ENCODE peak calls at places on chromosomes 4 and X, in six cellular contexts. S is T47D; D is activated CD8-positive, alpha-beta memory T cell treated with anti-CD3 and anti-CD28 coated beads for 48 hours; U is activated T-cell treated with anti-CD3 and anti-CD28 coated beads for 48 hours; X is CD4-positive, alpha-beta T cell; A is HEK293T. O is an unnamed sample.

GRCh38 chr4:131650951-131651350 is 1498.1 kb upstream of the PCDH10 start:
- DNase-seq in S (no peak), D (no peak), U (no peak), X (no peak), A (no peak), O (no peak)

GRCh38 chrX:349196-349595 is 30.6 kb upstream of the GTPBP6 start:
- DNase-seq in S (no peak), D (no peak), U (no peak), X (no peak), A (no peak), O (no peak)

GRCh38 chr4:149841686-149842085 is 26.0 kb upstream of the IQCM start:
- DNase-seq in S (no peak), D (no peak), U (no peak), X (no peak), A (no peak), O (no peak)

GRCh38 chr4:70743728-70744127 is 22.0 kb downstream of the RUFY3 start:
- DNase-seq in S (no peak), D (no peak), U (no peak), X (no peak), A (no peak), O (no peak)

GRCh38 chrX:53284684-53285447 is 3.5 kb upstream of the IQSEC2 start:
- DNase-seq in S (peak; percentile 31), D (peak; percentile 10), U (peak; percentile 23), X (no peak), A (peak; percentile 81), O (peak; percentile 21)

GRCh38 chrX:39869846-39870601 is 227.7 kb downstream of the BCOR start:
- DNase-seq in S (no peak), D (peak; percentile 59), U (peak; percentile 63), X (peak; percentile 55), A (no peak), O (peak; percentile 71)

GRCh38 chr4:2662598-2662997 is 93.5 kb downstream of the TNIP2 start:
- DNase-seq in S (no peak), D (no peak), U (no peak), X (no peak), A (no peak), O (no peak)

GRCh38 chr4:31230579-31230978 is 510.4 kb downstream of the PCDH7 start:
- DNase-seq in S (no peak), D (no peak), U (no peak), X (no peak), A (no peak), O (no peak)

GRCh38 chr4:56874166-56874565 is 33.5 kb upstream of the REST start:
- DNase-seq in S (no peak), D (no peak), U (no peak), X (no peak), A (peak; percentile 26), O (no peak)

GRCh38 chr4:74423101-74423500 is 21.8 kb upstream of the AREG start:
- DNase-seq in S (no peak), D (no peak), U (no peak), X (no peak), A (no peak), O (no peak)

GRCh38 chr4:6390357-6390756 is 82.1 kb downstream of the PPP2R2C start:
- DNase-seq in S (no peak), D (no peak), U (no peak), X (no peak), A (no peak), O (no peak)

GRCh38 chrX:106955004-106955772 is 35.0 kb downstream of the CLDN2 start:
- DNase-seq in S (no peak), D (no peak), U (no peak), X (no peak), A (no peak), O (no peak)

GRCh38 chr4:184476660-184477059 is 2.3 kb upstream of the IRF2 start:
- DNase-seq in S (no peak), D (no peak), U (no peak), X (no peak), A (no peak), O (no peak)

GRCh38 chr4:2104556-2105345 is 45.6 kb downstream of the NAT8L start:
- DNase-seq in S (no peak), D (no peak), U (no peak), X (no peak), A (no peak), O (no peak)

GRCh38 chr4:53189011-53189410 is 176.8 kb downstream of the SCFD2 start:
- DNase-seq in S (no peak), D (no peak), U (no peak), X (no peak), A (no peak), O (no peak)

GRCh38 chrX:1591863-1592127 is 391 bp downstream of the AKAP17A start:
- DNase-seq in S (no peak), D (no peak), U (no peak), X (no peak), A (no peak), O (no peak)

O was measured in activated T-helper 9 cell treated with anti-CD3 and anti-CD28 coated beads, Interleukin-2, amount 50 U/mL, for 16 hours.